ENCODE peak calls at places on chromosomes 3 and 15, in four cellular contexts. V is GM23248, C is fibroblast of lung, G is right cardiac atrium. Y is an unnamed sample.
A peak's percentile ranks its signal among the peaks of the same experiment; 100 is the strongest.

GRCh38 chr3:138461246-138461645 is 26.8 kb downstream of the ESYT3 start:
- DNase-seq in V (peak; percentile 78), G (no peak), C (no peak), Y (peak; percentile 23)

GRCh38 chr3:37087870-37088269 is 86.5 kb downstream of the LRRFIP2 start:
- DNase-seq in V (no peak), C (no peak), G (no peak), Y (no peak)

GRCh38 chr3:3134750-3135448 is 8.2 kb downstream of the TRNT1 start:
- DNase-seq in G (no peak), C (peak; percentile 12), V (peak; percentile 63), Y (no peak)

GRCh38 chr15:85667491-85668424 is 127.0 kb downstream of the KLHL25 start:
- DNase-seq in C (peak; percentile 99), V (peak; percentile 98), G (no peak), Y (no peak)

GRCh38 chr3:41508063-41508696 is 308.9 kb downstream of the CTNNB1 start:
- DNase-seq in G (no peak), V (peak; percentile 5), C (peak; percentile 26), Y (no peak)

GRCh38 chr3:43215684-43216336 is 70.5 kb upstream of the SNRK start:
- DNase-seq in V (no peak), G (no peak), C (no peak), Y (no peak)

GRCh38 chr3:53744351-53744750 is 101.9 kb downstream of the CHDH start:
- DNase-seq in C (no peak), G (no peak), V (no peak), Y (peak; percentile 9)

GRCh38 chr3:117873236-117873635 is 1161.4 kb downstream of the IGSF11 start:
- DNase-seq in G (peak; percentile 51), C (no peak), V (no peak), Y (no peak)

GRCh38 chr3:38165722-38166387 is 518 bp downstream of the OXSR1 start:
- DNase-seq in C (peak; percentile 11), G (no peak), V (peak; percentile 81), Y (peak; percentile 62)

GRCh38 chr3:122183893-122184590 is 574 bp downstream of the CASR start:
- DNase-seq in C (no peak), G (peak; percentile 54), V (no peak), Y (no peak)

GRCh38 chr3:52213901-52214300 is 11.5 kb downstream of the TLR9 start:
- DNase-seq in C (no peak), G (no peak), V (peak; percentile 28), Y (no peak)

GRCh38 chr3:99902091-99902490 is 84.4 kb downstream of the CMSS1 start:
- DNase-seq in V (peak; percentile 25), C (peak; percentile 82), G (no peak), Y (no peak)

DNA sequence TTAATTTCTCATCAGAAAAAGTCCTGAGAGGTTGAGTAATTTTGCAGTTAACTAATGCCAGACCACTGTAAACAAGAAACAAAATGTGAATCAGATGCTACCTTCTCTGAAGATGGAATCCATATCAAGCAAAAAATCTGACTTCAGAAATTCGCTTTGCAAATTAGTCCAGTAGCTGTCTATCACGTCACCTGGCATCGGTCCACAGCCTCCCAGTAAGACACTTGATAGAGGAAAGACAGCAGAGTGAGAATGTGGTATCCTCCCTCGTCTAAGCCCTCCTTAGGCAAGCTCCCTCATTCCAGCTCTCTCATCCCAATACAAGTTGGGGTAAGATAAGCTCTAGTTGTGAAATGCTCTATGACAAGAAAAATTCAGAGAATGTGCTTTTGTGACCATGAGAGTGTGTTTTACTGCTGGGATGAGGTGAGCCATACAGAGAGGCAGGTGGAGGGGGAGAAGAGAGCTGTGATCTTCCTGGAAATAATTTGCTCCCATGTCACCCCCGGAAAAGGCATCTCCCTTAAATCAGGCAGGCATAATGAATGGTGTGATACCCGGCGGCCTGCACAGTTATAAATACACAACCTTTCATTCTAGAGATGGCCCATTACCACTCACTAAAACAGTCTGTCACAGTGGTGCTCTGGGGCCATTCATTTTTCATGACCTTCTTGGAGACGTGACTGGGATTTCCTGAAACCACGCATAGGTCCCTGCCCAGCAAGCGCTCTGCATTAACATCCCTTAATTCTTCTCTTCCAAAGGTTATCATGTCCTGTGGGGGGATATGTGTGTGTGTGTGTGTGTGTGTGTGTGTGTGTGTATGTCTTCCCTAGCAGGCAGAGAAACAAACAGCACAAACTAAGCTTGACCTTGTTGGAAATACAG is 602.0 kb upstream of the KCNMB2 start:
- DNase-seq in C (peak; percentile 92), G (peak; percentile 54), V (peak; percentile 76), Y (peak; percentile 48)
- H3K4me1 ChIP-seq in C (peaks cover 5% of the 10 kb centered on the region), G (peaks cover 10% of the 10 kb centered on the region), V (peaks cover 45% of the 10 kb centered on the region), Y (peaks cover 39% of the 10 kb centered on the region)

GRCh38 chr3:172073262-172073915 is 34.0 kb downstream of the FNDC3B start:
- DNase-seq in V (no peak), G (no peak), C (no peak), Y (no peak)
- H3K4me1 ChIP-seq in V (peaks cover 43% of the 10 kb centered on the region), G (peaks cover 20% of the 10 kb centered on the region), C (peaks cover 2% of the 10 kb centered on the region), Y (peaks cover 80% of the 10 kb centered on the region)

DNA sequence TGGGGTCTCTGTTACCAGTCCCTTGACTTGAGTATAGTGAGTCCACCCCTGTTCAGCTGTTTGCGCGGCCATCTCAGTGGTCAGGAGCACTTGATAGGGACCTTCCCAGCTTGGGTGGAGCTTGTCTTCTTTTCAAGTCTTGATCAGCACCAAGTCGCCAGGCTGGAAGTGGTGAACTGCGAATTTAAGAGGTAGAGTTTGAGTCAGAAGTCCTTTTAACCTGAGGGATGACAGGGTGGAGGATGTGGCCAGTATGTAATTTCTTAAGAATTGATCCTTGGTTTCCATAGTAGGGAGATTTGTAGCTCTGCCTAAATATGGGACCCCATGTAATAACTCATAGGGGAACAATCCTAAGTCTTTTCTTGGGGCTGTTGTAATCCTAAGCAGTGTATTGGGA is 86.3 kb upstream of the XCR1 start:
- DNase-seq in C (no peak), G (no peak), V (no peak), Y (no peak)
- H3K4me1 ChIP-seq in C (peaks cover 28% of the 10 kb centered on the region), G (no peaks in the 10 kb centered on the region), V (peaks cover 7% of the 10 kb centered on the region), Y (peaks cover 8% of the 10 kb centered on the region)

GRCh38 chr15:58726867-58727266 is 22.6 kb downstream of the ADAM10 start:
- DNase-seq in G (no peak), C (no peak), V (no peak), Y (no peak)

GRCh38 chr15:58724471-58724870 is 25.0 kb downstream of the ADAM10 start:
- DNase-seq in G (no peak), V (peak; percentile 44), C (peak; percentile 68), Y (peak; percentile 77)
- H3K4me1 ChIP-seq in G (peaks cover 7% of the 10 kb centered on the region), V (peaks cover 27% of the 10 kb centered on the region), C (peaks cover 2% of the 10 kb centered on the region), Y (peaks cover 14% of the 10 kb centered on the region)

GRCh38 chr15:40964634-40965033 is 11.4 kb downstream of the CHAC1 start:
- DNase-seq in C (no peak), V (no peak), G (no peak), Y (no peak)
- H3K4me1 ChIP-seq in C (peaks cover 2% of the 10 kb centered on the region), V (no peaks in the 10 kb centered on the region), G (no peaks in the 10 kb centered on the region), Y (no peaks in the 10 kb centered on the region)

GRCh38 chr3:188706599-188706998 is 465.2 kb upstream of the TPRG1 start:
- DNase-seq in G (no peak), V (peak; percentile 38), C (peak; percentile 62), Y (no peak)
- H3K4me1 ChIP-seq in G (peaks cover 5% of the 10 kb centered on the region), V (peaks cover 24% of the 10 kb centered on the region), C (peaks cover 5% of the 10 kb centered on the region), Y (no peaks in the 10 kb centered on the region)

GRCh38 chr15:89672221-89673161 is 6.7 kb downstream of the PLIN1 start:
- DNase-seq in G (no peak), V (peak; percentile 70), C (peak; percentile 51), Y (peak; percentile 51)
- H3K4me1 ChIP-seq in G (no peaks in the 10 kb centered on the region), V (no peaks in the 10 kb centered on the region), C (no peaks in the 10 kb centered on the region), Y (peaks cover 12% of the 10 kb centered on the region)

DNA sequence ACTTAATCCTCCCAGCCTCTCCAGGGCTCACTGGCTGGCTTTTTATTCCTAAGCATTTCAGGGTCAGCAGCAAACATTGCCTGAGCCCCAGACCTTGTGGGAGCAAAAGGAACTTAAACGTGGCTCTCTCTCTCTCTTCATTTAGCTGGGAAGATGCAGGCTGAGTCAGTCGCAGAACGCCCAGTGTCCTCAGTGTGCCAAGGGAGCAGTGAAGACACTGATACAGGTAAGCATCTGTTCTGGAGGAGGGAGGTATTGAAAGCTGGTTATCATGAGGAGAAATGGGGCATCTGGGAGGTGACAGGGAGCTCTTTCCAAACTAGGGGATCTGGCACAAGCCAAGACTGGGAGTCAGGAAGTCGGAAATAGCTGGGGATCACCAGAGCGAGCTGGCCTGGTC is 4.3 kb downstream of the RHOV start:
- DNase-seq in C (no peak), G (no peak), V (no peak), Y (no peak)
- H3K4me1 ChIP-seq in C (no peaks in the 10 kb centered on the region), G (no peaks in the 10 kb centered on the region), V (no peaks in the 10 kb centered on the region), Y (no peaks in the 10 kb centered on the region)

GRCh38 chr3:30496496-30496966 is 109.9 kb upstream of the TGFBR2 start:
- DNase-seq in G (no peak), V (peak; percentile 91), C (peak; percentile 94), Y (no peak)
- H3K4me1 ChIP-seq in G (peaks cover 5% of the 10 kb centered on the region), V (peaks cover 61% of the 10 kb centered on the region), C (peaks cover 10% of the 10 kb centered on the region), Y (peaks cover 4% of the 10 kb centered on the region)

GRCh38 chr3:149611149-149611548 is 46.7 kb downstream of the WWTR1 start:
- DNase-seq in V (no peak), G (no peak), C (no peak), Y (no peak)

GRCh38 chr3:149612456-149612855 is 45.4 kb downstream of the WWTR1 start:
- DNase-seq in C (no peak), G (no peak), V (no peak), Y (no peak)

GRCh38 chr3:149610351-149611105 is 47.3 kb downstream of the WWTR1 start:
- DNase-seq in V (no peak), G (peak; percentile 69), C (no peak), Y (peak; percentile 55)

GRCh38 chr3:149615731-149616221 is 42.0 kb downstream of the WWTR1 start:
- DNase-seq in V (no peak), G (no peak), C (peak; percentile 28), Y (no peak)

DNA sequence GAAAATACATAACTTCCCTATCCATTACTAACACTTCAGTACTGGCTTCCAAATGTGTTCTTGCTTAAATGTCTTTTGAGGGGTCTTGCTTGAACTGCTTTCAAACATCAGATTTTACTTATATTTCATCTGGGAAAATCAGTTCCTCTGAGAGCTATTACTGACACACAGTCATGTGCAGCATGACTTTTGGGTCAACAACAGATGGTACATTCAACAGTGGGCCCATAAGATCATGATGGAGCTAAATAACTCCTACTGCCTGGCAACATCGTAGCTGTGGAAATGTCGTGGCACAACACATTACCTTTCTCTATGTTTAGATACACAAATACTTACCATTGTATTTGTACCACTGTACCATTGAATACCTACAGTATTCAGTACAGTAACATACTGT is 43.8 kb downstream of the WWTR1 start:
- DNase-seq in G (no peak), V (no peak), C (no peak), Y (no peak)
- H3K4me1 ChIP-seq in G (peaks cover 26% of the 10 kb centered on the region), V (peaks cover 34% of the 10 kb centered on the region), C (peaks cover 8% of the 10 kb centered on the region), Y (peaks cover 37% of the 10 kb centered on the region)

Y was measured in thyroid gland.